ENCODE peak calls at places on chromosomes 3 and 15, in seven cellular contexts. U, S, Q, G, K, D and O are unnamed samples.
A peak's percentile ranks its signal among the peaks of the same experiment; 100 is the strongest.

GRCh38 chr15:85488997-85489396 is 108.6 kb downstream of the AKAP13 start:
- DNase-seq in G (no peak), D (no peak), S (no peak), Q (no peak), U (no peak), K (no peak), O (no peak)

GRCh38 chr3:173221010-173221409 is 80.0 kb upstream of the SPATA16 start:
- DNase-seq in Q (no peak), K (no peak), S (no peak), D (peak; percentile 4), U (no peak), G (peak; percentile 11), O (no peak)

GRCh38 chr3:14428087-14429067 is 26.0 kb downstream of the SLC6A6 start:
- DNase-seq in U (no peak), K (no peak), D (no peak), S (no peak), Q (no peak), G (no peak), O (no peak)

GRCh38 chr3:148083501-148084267 is 614.0 kb upstream of the AGTR1 start:
- DNase-seq in U (no peak), S (no peak), Q (no peak), G (no peak), K (no peak), D (no peak), O (no peak)

GRCh38 chr3:30241721-30242120 is 364.7 kb upstream of the TGFBR2 start:
- DNase-seq in U (no peak), K (no peak), G (no peak), S (no peak), Q (no peak), D (no peak), O (no peak)

GRCh38 chr3:8741581-8742355 is 8.2 kb downstream of the CAV3 start:
- DNase-seq in G (peak; percentile 82), Q (no peak), K (peak; percentile 28), S (no peak), U (no peak), D (peak; percentile 86), O (no peak)

GRCh38 chr15:58957101-58957973 is 23.9 kb upstream of the SLTM start:
- DNase-seq in K (peak; percentile 63), G (peak; percentile 43), S (no peak), Q (peak; percentile 41), U (peak; percentile 38), D (peak; percentile 85), O (no peak)

GRCh38 chr3:70000563-70001081 is 1.1 kb downstream of the SAMMSON start:
- DNase-seq in K (no peak), G (no peak), D (no peak), U (no peak), S (no peak), Q (no peak), O (no peak)

GRCh38 chr3:141399979-141400971 is 32.0 kb downstream of the ZBTB38 start:
- DNase-seq in K (no peak), D (no peak), G (no peak), Q (no peak), S (no peak), U (peak; percentile 34), O (no peak)

GRCh38 chr15:56923174-56923579 is 4.7 kb downstream of the TCF12 start:
- DNase-seq in K (no peak), Q (no peak), U (no peak), D (no peak), S (no peak), G (no peak), O (no peak)

GRCh38 chr3:50028336-50028735 is 60.4 kb upstream of the RBM5 start:
- DNase-seq in U (no peak), S (no peak), D (no peak), Q (no peak), G (no peak), K (no peak), O (no peak)

GRCh38 chr3:37494206-37494605 is 319.8 kb upstream of the LRRFIP2 start:
- DNase-seq in D (no peak), U (no peak), K (no peak), Q (peak; percentile 46), S (no peak), G (no peak), O (no peak)

GRCh38 chr3:139534992-139535879 is 4.3 kb downstream of the RBP1 start:
- DNase-seq in S (no peak), G (peak; percentile 75), D (no peak), K (no peak), Q (peak; percentile 86), U (peak; percentile 95), O (peak; percentile 86)

GRCh38 chr3:8837172-8837571 is 67.8 kb upstream of the OXTR start:
- DNase-seq in U (no peak), D (no peak), Q (no peak), G (no peak), K (no peak), S (no peak), O (no peak)

GRCh38 chr15:62163397-62163796 is 1.7 kb downstream of the C2CD4B start:
- DNase-seq in S (no peak), G (no peak), D (no peak), K (no peak), U (no peak), Q (no peak), O (no peak)

GRCh38 chr3:141240290-141241247 is 8.9 kb downstream of the PXYLP1 start:
- DNase-seq in G (peak; percentile 6), U (no peak), K (no peak), S (no peak), Q (no peak), D (no peak), O (no peak)

GRCh38 chr3:67384790-67385397 is 269.5 kb downstream of the SUCLG2 start:
- DNase-seq in U (peak; percentile 32), D (peak; percentile 6), S (no peak), G (no peak), Q (no peak), K (no peak), O (no peak)

GRCh38 chr3:108085821-108086350 is 4.9 kb downstream of the CD47 start:
- DNase-seq in U (no peak), K (no peak), G (no peak), Q (no peak), S (no peak), D (no peak), O (no peak)

GRCh38 chr3:123084192-123084591 is 17.4 kb downstream of the PDIA5 start:
- DNase-seq in Q (peak; percentile 24), U (peak; percentile 37), K (no peak), S (no peak), G (no peak), D (no peak), O (no peak)

GRCh38 chr3:53261712-53262111 is 5.9 kb upstream of the TKT start:
- DNase-seq in U (no peak), K (no peak), Q (no peak), G (peak; percentile 55), S (no peak), D (no peak), O (peak; percentile 41)

DNA sequence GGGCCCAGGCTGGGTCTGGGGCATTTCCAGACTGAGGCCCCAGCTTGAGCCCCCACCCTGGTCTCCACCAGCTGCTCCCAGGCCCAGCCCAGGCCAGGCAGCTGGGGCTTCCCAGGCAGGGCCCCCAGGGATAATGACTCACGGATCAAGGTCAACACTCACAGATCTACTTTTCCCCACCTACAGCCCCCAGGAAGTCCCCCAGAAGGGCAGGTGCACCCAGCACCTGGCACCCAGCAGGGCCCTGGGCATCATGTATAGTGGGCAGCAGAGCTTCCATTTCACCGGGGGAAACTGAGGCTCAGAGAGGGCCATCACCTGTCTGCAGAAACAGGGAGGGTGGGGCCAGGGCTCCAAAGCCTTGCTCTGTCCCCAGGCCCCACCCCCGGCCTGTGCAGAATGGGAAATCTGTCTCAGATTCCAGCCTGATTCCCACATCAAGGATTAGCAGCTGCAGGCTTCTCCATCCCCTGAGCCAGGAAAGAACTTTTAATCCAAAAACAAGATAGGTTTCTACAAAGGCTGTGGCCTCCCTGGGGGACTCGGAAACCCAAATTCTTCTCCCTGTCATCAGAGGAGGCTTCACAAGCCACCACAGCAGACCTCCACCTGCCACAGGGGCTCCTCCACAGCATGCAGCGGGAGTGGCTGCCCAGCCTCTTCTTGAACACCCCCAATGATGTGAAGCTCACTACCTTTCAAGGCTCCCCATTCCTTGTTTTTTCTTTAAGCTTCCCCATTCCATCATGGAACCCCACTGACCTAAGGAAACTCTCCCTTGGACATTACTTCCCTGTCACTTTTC is 49.8 kb downstream of the IQSEC1 start:
- DNase-seq in Q (no peak), U (no peak), S (peak; percentile 31), D (peak; percentile 28), K (no peak), G (peak; percentile 52), O (peak; percentile 48)
- H3K4me1 ChIP-seq in Q (peaks cover 43% of the 10 kb centered on the region), U (peaks cover 17% of the 10 kb centered on the region), S (peaks cover 14% of the 10 kb centered on the region), D (peaks cover 35% of the 10 kb centered on the region), K (peaks cover 11% of the 10 kb centered on the region), G (peaks cover 62% of the 10 kb centered on the region), O (no peaks in the 10 kb centered on the region)

GRCh38 chr15:70140543-70141375 is 43.0 kb upstream of the TLE3 start:
- DNase-seq in K (no peak), U (peak; percentile 65), G (no peak), D (no peak), S (peak; percentile 75), Q (no peak), O (no peak)
- H3K4me3 ChIP-seq in K (peak overlapping the region; percentile 25), U (no peak overlapping the region), G (no peak overlapping the region), D (no peak overlapping the region), S (peak overlapping the region; percentile 24), Q (no peak overlapping the region), O (peak overlapping the region; percentile 24)

GRCh38 chr15:74695597-74696397 is at the start of gene EDC3:
- DNase-seq in Q (peak; percentile 87), U (peak; percentile 81), D (peak; percentile 69), G (peak; percentile 72), K (peak; percentile 32), S (peak; percentile 93), O (peak; percentile 95)

GRCh38 chr15:74696398-74696729 is 540 bp upstream of the EDC3 start:
- DNase-seq in D (no peak), K (no peak), Q (no peak), S (no peak), G (no peak), U (no peak), O (no peak)

GRCh38 chr15:74692327-74692726 is 3.5 kb downstream of the EDC3 start:
- DNase-seq in S (no peak), Q (no peak), D (no peak), G (no peak), K (no peak), U (no peak), O (no peak)

DNA sequence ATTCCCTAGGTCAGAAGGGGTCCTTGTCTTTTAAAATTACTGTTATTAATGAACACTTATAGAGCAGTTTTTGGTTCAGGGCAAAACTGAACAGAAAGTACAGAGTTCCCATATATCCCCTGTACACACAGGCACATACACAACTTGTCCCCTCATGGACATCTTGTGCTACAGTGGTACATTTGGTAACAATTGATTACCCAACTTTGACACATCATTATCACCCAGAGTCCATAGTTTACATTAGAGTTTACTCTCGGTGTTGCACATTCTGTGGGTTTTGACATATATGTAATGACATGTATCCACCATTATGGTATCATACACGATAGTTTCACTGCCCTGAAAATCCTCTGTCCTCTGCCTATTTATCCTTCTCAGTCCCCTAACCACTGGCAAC is 984 bp upstream of the EDC3 start:
- DNase-seq in U (no peak), K (no peak), D (no peak), G (no peak), Q (no peak), S (no peak), O (no peak)
- TF ChIP-seq CTCF in U (no peak), K (no peak), D (no peak), G (no peak), Q (no peak), S (no peak), O (no peak)

DNA sequence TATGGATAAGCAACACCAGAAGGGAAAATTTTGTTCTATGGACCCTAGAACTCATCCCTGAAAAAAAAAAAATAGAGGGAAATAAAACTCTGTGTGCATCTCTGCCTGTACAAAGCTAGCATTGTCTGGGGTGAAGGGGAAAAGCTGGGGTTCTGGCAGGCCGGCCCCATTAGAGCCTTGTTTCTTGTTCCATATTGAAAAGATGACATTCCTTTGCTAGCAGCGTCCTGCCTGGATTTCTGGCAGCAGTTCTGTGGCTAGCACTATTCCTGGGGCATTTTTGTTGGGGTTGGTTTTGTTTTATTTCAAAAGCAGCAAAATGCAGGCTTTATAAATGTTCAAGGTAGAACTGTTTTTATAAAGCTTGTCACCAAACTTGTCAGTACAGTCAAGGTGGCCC is 45.2 kb downstream of the RARB start:
- DNase-seq in S (no peak), U (no peak), D (no peak), K (no peak), Q (no peak), G (no peak), O (no peak)
- H3K4me1 ChIP-seq in S (peaks cover 32% of the 10 kb centered on the region), U (peaks cover 6% of the 10 kb centered on the region), D (peaks cover 15% of the 10 kb centered on the region), K (no peaks in the 10 kb centered on the region), Q (peaks cover 45% of the 10 kb centered on the region), G (no peaks in the 10 kb centered on the region), O (peaks cover 21% of the 10 kb centered on the region)